ENCODE peak calls at places on chromosomes 4 and X, in ten cellular contexts. One of them, this sample, is unnamed.

GRCh38 chr4:161629694-161630441 is 533.9 kb downstream of the FSTL5 start:
- DNase-seq in IMR-90: no peak
- DNase-seq in retina: no peak
- DNase-seq in stimulated activated CD4-positive, alpha-beta T cell treated with anti-CD3 and anti-CD28 coated beads, Interleukin-12 subunit alpha, Interleukin-12 subunit beta, amount 100 ng/mL, for 24 hours: no peak
- DNase-seq in Calu3: no peak
- DNase-seq in amniotic stem cell: no peak
- DNase-seq in psoas muscle: no peak
- DNase-seq in posterior vena cava: no peak
- DNase-seq in upper lobe of right lung: no peak
- DNase-seq in GM12865: no peak
- DNase-seq in this sample: no peak

GRCh38 chr4:119570401-119570800 is 58.2 kb downstream of the PDE5A start:
- DNase-seq in psoas muscle: no peak
- DNase-seq in posterior vena cava: no peak
- DNase-seq in amniotic stem cell: no peak
- DNase-seq in GM12865: no peak
- DNase-seq in stimulated activated CD4-positive, alpha-beta T cell treated with anti-CD3 and anti-CD28 coated beads, Interleukin-12 subunit alpha, Interleukin-12 subunit beta, amount 100 ng/mL, for 24 hours: no peak
- DNase-seq in IMR-90: peak
- DNase-seq in retina: peak
- DNase-seq in Calu3: no peak
- DNase-seq in upper lobe of right lung: no peak
- DNase-seq in this sample: no peak

GRCh38 chr4:151568966-151569365 is 160.0 kb downstream of the FHIP1A start:
- DNase-seq in Calu3: no peak
- DNase-seq in amniotic stem cell: no peak
- DNase-seq in retina: no peak
- DNase-seq in posterior vena cava: no peak
- DNase-seq in IMR-90: no peak
- DNase-seq in stimulated activated CD4-positive, alpha-beta T cell treated with anti-CD3 and anti-CD28 coated beads, Interleukin-12 subunit alpha, Interleukin-12 subunit beta, amount 100 ng/mL, for 24 hours: no peak
- DNase-seq in GM12865: no peak
- DNase-seq in upper lobe of right lung: no peak
- DNase-seq in psoas muscle: no peak
- DNase-seq in this sample: no peak

GRCh38 chrX:110409925-110410324 is 51.3 kb downstream of the RTL9 start:
- DNase-seq in GM12865: no peak
- DNase-seq in amniotic stem cell: peak
- DNase-seq in posterior vena cava: no peak
- DNase-seq in stimulated activated CD4-positive, alpha-beta T cell treated with anti-CD3 and anti-CD28 coated beads, Interleukin-12 subunit alpha, Interleukin-12 subunit beta, amount 100 ng/mL, for 24 hours: no peak
- DNase-seq in psoas muscle: no peak
- DNase-seq in retina: no peak
- DNase-seq in IMR-90: peak
- DNase-seq in Calu3: no peak
- DNase-seq in upper lobe of right lung: no peak
- DNase-seq in this sample: no peak

GRCh38 chr4:20318899-20319291 is 67.2 kb downstream of the SLIT2 start:
- DNase-seq in amniotic stem cell: no peak
- DNase-seq in Calu3: no peak
- DNase-seq in psoas muscle: no peak
- DNase-seq in stimulated activated CD4-positive, alpha-beta T cell treated with anti-CD3 and anti-CD28 coated beads, Interleukin-12 subunit alpha, Interleukin-12 subunit beta, amount 100 ng/mL, for 24 hours: no peak
- DNase-seq in GM12865: no peak
- DNase-seq in IMR-90: peak
- DNase-seq in upper lobe of right lung: no peak
- DNase-seq in retina: no peak
- DNase-seq in posterior vena cava: no peak
- DNase-seq in this sample: peak

GRCh38 chrX:21490341-21490740 is 116.1 kb downstream of the CNKSR2 start:
- DNase-seq in stimulated activated CD4-positive, alpha-beta T cell treated with anti-CD3 and anti-CD28 coated beads, Interleukin-12 subunit alpha, Interleukin-12 subunit beta, amount 100 ng/mL, for 24 hours: no peak
- DNase-seq in upper lobe of right lung: no peak
- DNase-seq in GM12865: no peak
- DNase-seq in psoas muscle: no peak
- DNase-seq in retina: no peak
- DNase-seq in IMR-90: no peak
- DNase-seq in amniotic stem cell: no peak
- DNase-seq in Calu3: no peak
- DNase-seq in posterior vena cava: no peak
- DNase-seq in this sample: no peak

GRCh38 chr4:99790796-99791617 is 25.6 kb upstream of the DAPP1 start:
- DNase-seq in posterior vena cava: no peak
- DNase-seq in IMR-90: no peak
- DNase-seq in Calu3: no peak
- DNase-seq in upper lobe of right lung: no peak
- DNase-seq in amniotic stem cell: no peak
- DNase-seq in retina: no peak
- DNase-seq in stimulated activated CD4-positive, alpha-beta T cell treated with anti-CD3 and anti-CD28 coated beads, Interleukin-12 subunit alpha, Interleukin-12 subunit beta, amount 100 ng/mL, for 24 hours: no peak
- DNase-seq in psoas muscle: no peak
- DNase-seq in GM12865: no peak
- DNase-seq in this sample: peak

GRCh38 chrX:134999469-134999868 is 8.7 kb downstream of the SMIM10 start:
- DNase-seq in upper lobe of right lung: no peak
- DNase-seq in posterior vena cava: no peak
- DNase-seq in GM12865: peak
- DNase-seq in IMR-90: peak
- DNase-seq in retina: no peak
- DNase-seq in Calu3: no peak
- DNase-seq in psoas muscle: no peak
- DNase-seq in stimulated activated CD4-positive, alpha-beta T cell treated with anti-CD3 and anti-CD28 coated beads, Interleukin-12 subunit alpha, Interleukin-12 subunit beta, amount 100 ng/mL, for 24 hours: no peak
- DNase-seq in amniotic stem cell: peak
- DNase-seq in this sample: peak

GRCh38 chr4:22857411-22857810 is 164.7 kb downstream of the GBA3 start:
- DNase-seq in retina: no peak
- DNase-seq in Calu3: no peak
- DNase-seq in amniotic stem cell: no peak
- DNase-seq in posterior vena cava: no peak
- DNase-seq in IMR-90: no peak
- DNase-seq in stimulated activated CD4-positive, alpha-beta T cell treated with anti-CD3 and anti-CD28 coated beads, Interleukin-12 subunit alpha, Interleukin-12 subunit beta, amount 100 ng/mL, for 24 hours: no peak
- DNase-seq in GM12865: no peak
- DNase-seq in psoas muscle: no peak
- DNase-seq in upper lobe of right lung: no peak
- DNase-seq in this sample: no peak

GRCh38 chr4:163344147-163345050 is 707 bp downstream of the NPY5R start:
- DNase-seq in stimulated activated CD4-positive, alpha-beta T cell treated with anti-CD3 and anti-CD28 coated beads, Interleukin-12 subunit alpha, Interleukin-12 subunit beta, amount 100 ng/mL, for 24 hours: no peak
- DNase-seq in Calu3: peak
- DNase-seq in amniotic stem cell: no peak
- DNase-seq in retina: peak
- DNase-seq in psoas muscle: no peak
- DNase-seq in posterior vena cava: peak
- DNase-seq in upper lobe of right lung: no peak
- DNase-seq in IMR-90: no peak
- DNase-seq in GM12865: no peak
- DNase-seq in this sample: peak

GRCh38 chrX:107742754-107743191 is 32.8 kb downstream of the TSC22D3 start:
- DNase-seq in stimulated activated CD4-positive, alpha-beta T cell treated with anti-CD3 and anti-CD28 coated beads, Interleukin-12 subunit alpha, Interleukin-12 subunit beta, amount 100 ng/mL, for 24 hours: no peak
- DNase-seq in GM12865: no peak
- DNase-seq in retina: no peak
- DNase-seq in upper lobe of right lung: no peak
- DNase-seq in IMR-90: no peak
- DNase-seq in psoas muscle: peak
- DNase-seq in amniotic stem cell: no peak
- DNase-seq in posterior vena cava: no peak
- DNase-seq in Calu3: no peak
- DNase-seq in this sample: no peak

GRCh38 chr4:159283697-159284492 is 181.0 kb downstream of the RAPGEF2 start:
- DNase-seq in psoas muscle: no peak
- DNase-seq in stimulated activated CD4-positive, alpha-beta T cell treated with anti-CD3 and anti-CD28 coated beads, Interleukin-12 subunit alpha, Interleukin-12 subunit beta, amount 100 ng/mL, for 24 hours: no peak
- DNase-seq in IMR-90: peak
- DNase-seq in amniotic stem cell: no peak
- DNase-seq in posterior vena cava: no peak
- DNase-seq in retina: no peak
- DNase-seq in GM12865: no peak
- DNase-seq in Calu3: no peak
- DNase-seq in upper lobe of right lung: no peak
- DNase-seq in this sample: no peak

GRCh38 chr4:184100297-184100885 is 117.3 kb downstream of the ENPP6 start:
- DNase-seq in GM12865: peak
- DNase-seq in IMR-90: peak
- DNase-seq in amniotic stem cell: no peak
- DNase-seq in retina: peak
- DNase-seq in posterior vena cava: no peak
- DNase-seq in upper lobe of right lung: peak
- DNase-seq in stimulated activated CD4-positive, alpha-beta T cell treated with anti-CD3 and anti-CD28 coated beads, Interleukin-12 subunit alpha, Interleukin-12 subunit beta, amount 100 ng/mL, for 24 hours: peak
- DNase-seq in psoas muscle: peak
- DNase-seq in Calu3: no peak
- DNase-seq in this sample: no peak

GRCh38 chrX:139559383-139560042 is 29.0 kb downstream of the F9 start:
- DNase-seq in retina: peak
- DNase-seq in Calu3: peak
- DNase-seq in GM12865: peak
- DNase-seq in psoas muscle: no peak
- DNase-seq in upper lobe of right lung: no peak
- DNase-seq in amniotic stem cell: no peak
- DNase-seq in posterior vena cava: no peak
- DNase-seq in stimulated activated CD4-positive, alpha-beta T cell treated with anti-CD3 and anti-CD28 coated beads, Interleukin-12 subunit alpha, Interleukin-12 subunit beta, amount 100 ng/mL, for 24 hours: no peak
- DNase-seq in IMR-90: peak
- DNase-seq in this sample: no peak

GRCh38 chrX:101206471-101206870 is 13.1 kb upstream of the DRP2 start:
- DNase-seq in posterior vena cava: no peak
- DNase-seq in psoas muscle: no peak
- DNase-seq in Calu3: no peak
- DNase-seq in IMR-90: peak
- DNase-seq in retina: no peak
- DNase-seq in GM12865: peak
- DNase-seq in stimulated activated CD4-positive, alpha-beta T cell treated with anti-CD3 and anti-CD28 coated beads, Interleukin-12 subunit alpha, Interleukin-12 subunit beta, amount 100 ng/mL, for 24 hours: no peak
- DNase-seq in amniotic stem cell: peak
- DNase-seq in upper lobe of right lung: no peak
- DNase-seq in this sample: no peak

GRCh38 chrX:101347859-101348451 is 587 bp downstream of the TIMM8A start:
- DNase-seq in psoas muscle: no peak
- DNase-seq in GM12865: no peak
- DNase-seq in IMR-90: peak
- DNase-seq in Calu3: no peak
- DNase-seq in upper lobe of right lung: no peak
- DNase-seq in amniotic stem cell: no peak
- DNase-seq in retina: peak
- DNase-seq in stimulated activated CD4-positive, alpha-beta T cell treated with anti-CD3 and anti-CD28 coated beads, Interleukin-12 subunit alpha, Interleukin-12 subunit beta, amount 100 ng/mL, for 24 hours: no peak
- DNase-seq in posterior vena cava: no peak
- DNase-seq in this sample: no peak

GRCh38 chr4:106315476-106315967 is 487 bp downstream of the TBCK start:
- DNase-seq in retina: no peak
- DNase-seq in amniotic stem cell: no peak
- DNase-seq in upper lobe of right lung: no peak
- DNase-seq in Calu3: peak
- DNase-seq in stimulated activated CD4-positive, alpha-beta T cell treated with anti-CD3 and anti-CD28 coated beads, Interleukin-12 subunit alpha, Interleukin-12 subunit beta, amount 100 ng/mL, for 24 hours: peak
- DNase-seq in GM12865: no peak
- DNase-seq in psoas muscle: no peak
- DNase-seq in posterior vena cava: no peak
- DNase-seq in IMR-90: peak
- DNase-seq in this sample: no peak

GRCh38 chr4:31365006-31365690 is 645.0 kb downstream of the PCDH7 start:
- DNase-seq in IMR-90: no peak
- DNase-seq in psoas muscle: no peak
- DNase-seq in Calu3: no peak
- DNase-seq in amniotic stem cell: no peak
- DNase-seq in GM12865: no peak
- DNase-seq in upper lobe of right lung: no peak
- DNase-seq in posterior vena cava: peak
- DNase-seq in retina: no peak
- DNase-seq in stimulated activated CD4-positive, alpha-beta T cell treated with anti-CD3 and anti-CD28 coated beads, Interleukin-12 subunit alpha, Interleukin-12 subunit beta, amount 100 ng/mL, for 24 hours: no peak
- DNase-seq in this sample: no peak

GRCh38 chrX:131830400-131831184 is 192.5 kb upstream of the STK26 start:
- DNase-seq in Calu3: peak
- DNase-seq in upper lobe of right lung: no peak
- DNase-seq in GM12865: no peak
- DNase-seq in amniotic stem cell: peak
- DNase-seq in retina: peak
- DNase-seq in stimulated activated CD4-positive, alpha-beta T cell treated with anti-CD3 and anti-CD28 coated beads, Interleukin-12 subunit alpha, Interleukin-12 subunit beta, amount 100 ng/mL, for 24 hours: peak
- DNase-seq in posterior vena cava: peak
- DNase-seq in psoas muscle: peak
- DNase-seq in IMR-90: peak
- DNase-seq in this sample: peak

GRCh38 chrX:135484636-135485289 is 35.7 kb upstream of the INTS6L start:
- DNase-seq in GM12865: peak
- DNase-seq in retina: peak
- DNase-seq in Calu3: peak
- DNase-seq in posterior vena cava: no peak
- DNase-seq in stimulated activated CD4-positive, alpha-beta T cell treated with anti-CD3 and anti-CD28 coated beads, Interleukin-12 subunit alpha, Interleukin-12 subunit beta, amount 100 ng/mL, for 24 hours: no peak
- DNase-seq in amniotic stem cell: peak
- DNase-seq in IMR-90: peak
- DNase-seq in psoas muscle: no peak
- DNase-seq in upper lobe of right lung: no peak
- DNase-seq in this sample: no peak

GRCh38 chr4:53183754-53184153 is 182.1 kb downstream of the SCFD2 start:
- DNase-seq in posterior vena cava: no peak
- DNase-seq in GM12865: no peak
- DNase-seq in upper lobe of right lung: no peak
- DNase-seq in IMR-90: no peak
- DNase-seq in psoas muscle: no peak
- DNase-seq in Calu3: no peak
- DNase-seq in retina: no peak
- DNase-seq in amniotic stem cell: no peak
- DNase-seq in stimulated activated CD4-positive, alpha-beta T cell treated with anti-CD3 and anti-CD28 coated beads, Interleukin-12 subunit alpha, Interleukin-12 subunit beta, amount 100 ng/mL, for 24 hours: no peak
- DNase-seq in this sample: no peak

GRCh38 chr4:57023104-57023503 is 44.4 kb downstream of the POLR2B start:
- DNase-seq in Calu3: no peak
- DNase-seq in retina: no peak
- DNase-seq in GM12865: no peak
- DNase-seq in upper lobe of right lung: no peak
- DNase-seq in posterior vena cava: no peak
- DNase-seq in amniotic stem cell: peak
- DNase-seq in stimulated activated CD4-positive, alpha-beta T cell treated with anti-CD3 and anti-CD28 coated beads, Interleukin-12 subunit alpha, Interleukin-12 subunit beta, amount 100 ng/mL, for 24 hours: no peak
- DNase-seq in psoas muscle: no peak
- DNase-seq in IMR-90: peak
- DNase-seq in this sample: no peak

GRCh38 chr4:98506462-98507132 is 151.8 kb downstream of the TSPAN5 start:
- DNase-seq in retina: no peak
- DNase-seq in stimulated activated CD4-positive, alpha-beta T cell treated with anti-CD3 and anti-CD28 coated beads, Interleukin-12 subunit alpha, Interleukin-12 subunit beta, amount 100 ng/mL, for 24 hours: no peak
- DNase-seq in upper lobe of right lung: no peak
- DNase-seq in amniotic stem cell: no peak
- DNase-seq in psoas muscle: no peak
- DNase-seq in posterior vena cava: no peak
- DNase-seq in GM12865: no peak
- DNase-seq in IMR-90: no peak
- DNase-seq in Calu3: peak
- DNase-seq in this sample: no peak

GRCh38 chrX:19981987-19982386 is 8.9 kb downstream of the BCLAF3 start:
- DNase-seq in IMR-90: no peak
- DNase-seq in retina: no peak
- DNase-seq in amniotic stem cell: no peak
- DNase-seq in stimulated activated CD4-positive, alpha-beta T cell treated with anti-CD3 and anti-CD28 coated beads, Interleukin-12 subunit alpha, Interleukin-12 subunit beta, amount 100 ng/mL, for 24 hours: no peak
- DNase-seq in GM12865: no peak
- DNase-seq in psoas muscle: no peak
- DNase-seq in upper lobe of right lung: no peak
- DNase-seq in Calu3: no peak
- DNase-seq in posterior vena cava: no peak
- DNase-seq in this sample: no peak

GRCh38 chr4:79650794-79651431 is 242.9 kb upstream of the GK2 start:
- DNase-seq in retina: no peak
- DNase-seq in amniotic stem cell: no peak
- DNase-seq in upper lobe of right lung: no peak
- DNase-seq in GM12865: no peak
- DNase-seq in Calu3: peak
- DNase-seq in stimulated activated CD4-positive, alpha-beta T cell treated with anti-CD3 and anti-CD28 coated beads, Interleukin-12 subunit alpha, Interleukin-12 subunit beta, amount 100 ng/mL, for 24 hours: no peak
- DNase-seq in IMR-90: peak
- DNase-seq in psoas muscle: no peak
- DNase-seq in posterior vena cava: no peak
- DNase-seq in this sample: no peak

GRCh38 chrX:10795721-10796120 is 175.3 kb upstream of the MID1 start:
- DNase-seq in upper lobe of right lung: no peak
- DNase-seq in IMR-90: no peak
- DNase-seq in stimulated activated CD4-positive, alpha-beta T cell treated with anti-CD3 and anti-CD28 coated beads, Interleukin-12 subunit alpha, Interleukin-12 subunit beta, amount 100 ng/mL, for 24 hours: no peak
- DNase-seq in posterior vena cava: no peak
- DNase-seq in GM12865: no peak
- DNase-seq in Calu3: no peak
- DNase-seq in amniotic stem cell: no peak
- DNase-seq in retina: no peak
- DNase-seq in psoas muscle: no peak
- DNase-seq in this sample: no peak

This sample was measured in NCI-H1105.